ENCODE peak calls at places on chromosomes 3 and 15, in four cellular contexts. O is fibroblast of gingiva, C is kidney, W is NCI-H82. D is an unnamed sample.

GRCh38 chr3:197083486-197083885 is 53.9 kb upstream of the MELTF start:
- DNase-seq in O (peak; percentile 47), C (no peak), W (no peak), D (no peak)

GRCh38 chr3:114035896-114036295 is 20.4 kb downstream of the CCDC191 start:
- DNase-seq in O (peak; percentile 66), C (no peak), W (no peak), D (no peak)

GRCh38 chr3:155581579-155581978 is 163.3 kb downstream of the PLCH1 start:
- DNase-seq in O (no peak), C (no peak), W (no peak), D (no peak)

GRCh38 chr3:102156426-102156825 is 278.4 kb upstream of the ZPLD1 start:
- DNase-seq in O (peak; percentile 77), C (no peak), W (no peak), D (no peak)

GRCh38 chr3:184553385-184553784 is 8.2 kb upstream of the EPHB3 start:
- DNase-seq in O (no peak), C (no peak), W (no peak), D (no peak)

GRCh38 chr3:77159182-77159581 is 119.3 kb downstream of the ROBO2 start:
- DNase-seq in O (no peak), C (no peak), W (peak; percentile 57), D (no peak)

GRCh38 chr3:103218146-103218545 is 783.3 kb downstream of the ZPLD1 start:
- DNase-seq in O (no peak), C (no peak), W (no peak), D (no peak)

GRCh38 chr3:185527364-185527763 is 25.0 kb downstream of the LIPH start:
- DNase-seq in O (no peak), C (no peak), W (no peak), D (no peak)

GRCh38 chr15:62935300-62936081 is 107.1 kb upstream of the TPM1 start:
- DNase-seq in O (peak; percentile 16), C (no peak), W (no peak), D (no peak)

GRCh38 chr3:178159691-178160090 is 376.5 kb upstream of the KCNMB2 start:
- DNase-seq in O (no peak), C (no peak), W (no peak), D (no peak)

GRCh38 chr3:122989856-122990575 is 37.5 kb downstream of the SEMA5B start:
- DNase-seq in O (no peak), C (no peak), W (peak; percentile 86), D (no peak)

GRCh38 chr3:23099677-23100076 is 103.5 kb upstream of the UBE2E2 start:
- DNase-seq in O (no peak), C (no peak), W (no peak), D (no peak)

GRCh38 chr3:13057641-13058040 is 15.6 kb downstream of the IQSEC1 start:
- DNase-seq in O (no peak), C (no peak), W (peak; percentile 54), D (no peak)

GRCh38 chr3:55128201-55128870 is 200.5 kb upstream of the LRTM1 start:
- DNase-seq in O (peak; percentile 94), C (no peak), W (peak; percentile 75), D (no peak)

GRCh38 chr15:29089731-29090616 is 179.6 kb downstream of the NSMCE3 start:
- DNase-seq in O (no peak), C (no peak), W (no peak), D (no peak)

GRCh38 chr3:194098036-194098871 is 37.7 kb upstream of the HES1 start:
- DNase-seq in O (no peak), C (peak; percentile 84), W (no peak), D (no peak)

GRCh38 chr15:90873998-90874605 is 5.7 kb downstream of the FURIN start:
- DNase-seq in O (no peak), C (no peak), W (no peak), D (no peak)

GRCh38 chr15:88913017-88913849 is at the start of gene MFGE8:
- DNase-seq in O (peak; percentile 67), C (peak; percentile 90), W (peak; percentile 90), D (peak; percentile 90)

GRCh38 chr15:52518972-52519371 is 9.7 kb downstream of the MYO5A start:
- DNase-seq in O (no peak), C (no peak), W (no peak), D (no peak)

GRCh38 chr3:116425126-116425525 is 20.2 kb downstream of the LSAMP start:
- DNase-seq in O (no peak), C (no peak), W (no peak), D (no peak)

GRCh38 chr15:70030851-70031645 is 66.7 kb downstream of the TLE3 start:
- DNase-seq in O (no peak), C (peak; percentile 45), W (no peak), D (no peak)

GRCh38 chr3:114672692-114673447 is 379.0 kb downstream of the TIGIT start:
- DNase-seq in O (no peak), C (no peak), W (no peak), D (no peak)

D was measured in Right ventricle myocardium superior.